ENCODE peak calls at places on chromosomes 6 and 20, in five cellular contexts. N, Z, I, F and L are unnamed samples.

GRCh38 chr6:47132724-47133123 is 90.6 kb upstream of the ADGRF1 start:
- DNase-seq in N (no peak), I (no peak), F (no peak), Z (no peak), L (peak; percentile 26)

GRCh38 chr6:129141499-129141898 is 258.6 kb downstream of the LAMA2 start:
- DNase-seq in I (peak; percentile 56), N (no peak), F (no peak), Z (no peak), L (no peak)

GRCh38 chr20:17708675-17709360 is 9.1 kb downstream of the BANF2 start:
- DNase-seq in Z (no peak), N (no peak), F (no peak), I (no peak), L (no peak)

GRCh38 chr6:15893556-15894253 is 230.9 kb upstream of the DTNBP1 start:
- DNase-seq in N (no peak), I (no peak), Z (peak; percentile 72), F (peak; percentile 67), L (no peak)

GRCh38 chr6:158411998-158412397 is 99.7 kb downstream of the TULP4 start:
- DNase-seq in N (no peak), I (no peak), F (no peak), Z (no peak), L (no peak)

GRCh38 chr6:89616531-89616930 is 22.0 kb downstream of the LYRM2 start:
- DNase-seq in N (no peak), Z (no peak), I (no peak), F (no peak), L (no peak)

GRCh38 chr6:71523548-71523947 is 234.9 kb downstream of the OGFRL1 start:
- DNase-seq in Z (no peak), F (no peak), N (no peak), I (no peak), L (no peak)

GRCh38 chr6:137185290-137185689 is 11.8 kb upstream of the IL22RA2 start:
- DNase-seq in F (no peak), Z (no peak), N (no peak), I (no peak), L (no peak)

GRCh38 chr20:9298906-9299305 is 215.5 kb upstream of the LAMP5 start:
- DNase-seq in F (no peak), I (no peak), N (no peak), Z (no peak), L (no peak)

GRCh38 chr20:64181391-64181790 is 17.1 kb downstream of the MYT1 start:
- DNase-seq in F (no peak), I (no peak), Z (no peak), N (no peak), L (no peak)

GRCh38 chr6:56370591-56371198 is 123.3 kb upstream of the COL21A1 start:
- DNase-seq in Z (peak; percentile 85), N (no peak), I (peak; percentile 91), F (peak; percentile 98), L (peak; percentile 96)

GRCh38 chr6:168371989-168372711 is 52.6 kb upstream of the DACT2 start:
- DNase-seq in I (no peak), Z (no peak), F (no peak), N (no peak), L (no peak)

GRCh38 chr6:63245908-63246307 is 34.6 kb downstream of the FKBP1C start:
- DNase-seq in N (no peak), I (no peak), F (no peak), Z (peak; percentile 28), L (no peak)

GRCh38 chr6:40978687-40979289 is 60.2 kb downstream of the UNC5CL start:
- DNase-seq in N (no peak), I (no peak), F (no peak), Z (no peak), L (no peak)

GRCh38 chr6:5782783-5783567 is 223.8 kb downstream of the NRN1 start:
- DNase-seq in I (peak; percentile 52), N (no peak), Z (peak; percentile 49), F (no peak), L (no peak)